ENCODE peak calls at places on chromosomes 7 and 10, in seven cellular contexts. One of them, this sample, is unnamed.

GRCh38 chr10:84811078-84811477 is 482.7 kb downstream of the CCSER2 start:
- DNase-seq in neural crest cell: no peak
- DNase-seq in GM12865: no peak
- DNase-seq in ELR: no peak
- DNase-seq in activated CD8-positive, alpha-beta memory T cell treated with anti-CD3 and anti-CD28 coated beads for 24 hours: no peak
- DNase-seq in HFFc6: no peak
- DNase-seq in NCI-H1105: no peak
- DNase-seq in this sample: no peak

GRCh38 chr10:44300666-44301649 is 83.9 kb downstream of the CXCL12 start:
- DNase-seq in activated CD8-positive, alpha-beta memory T cell treated with anti-CD3 and anti-CD28 coated beads for 24 hours: no peak
- DNase-seq in NCI-H1105: peak; percentile 22
- DNase-seq in ELR: peak; percentile 99
- DNase-seq in HFFc6: peak; percentile 100
- DNase-seq in GM12865: peak; percentile 82
- DNase-seq in neural crest cell: no peak
- DNase-seq in this sample: peak; percentile 99

GRCh38 chr7:39732837-39733804 is 109.7 kb downstream of the RALA start:
- DNase-seq in GM12865: peak; percentile 99
- DNase-seq in NCI-H1105: peak; percentile 98
- DNase-seq in HFFc6: peak; percentile 97
- DNase-seq in neural crest cell: peak; percentile 92
- DNase-seq in activated CD8-positive, alpha-beta memory T cell treated with anti-CD3 and anti-CD28 coated beads for 24 hours: peak; percentile 98
- DNase-seq in ELR: peak; percentile 99
- DNase-seq in this sample: peak; percentile 89

GRCh38 chr7:100539436-100540006 is 518 bp downstream of the AGFG2 start:
- DNase-seq in HFFc6: no peak
- DNase-seq in GM12865: no peak
- DNase-seq in ELR: no peak
- DNase-seq in NCI-H1105: no peak
- DNase-seq in activated CD8-positive, alpha-beta memory T cell treated with anti-CD3 and anti-CD28 coated beads for 24 hours: no peak
- DNase-seq in neural crest cell: peak; percentile 7
- DNase-seq in this sample: no peak

GRCh38 chr10:61063911-61064310 is 119.9 kb upstream of the RHOBTB1 start:
- DNase-seq in NCI-H1105: no peak
- DNase-seq in GM12865: no peak
- DNase-seq in activated CD8-positive, alpha-beta memory T cell treated with anti-CD3 and anti-CD28 coated beads for 24 hours: no peak
- DNase-seq in neural crest cell: no peak
- DNase-seq in HFFc6: no peak
- DNase-seq in ELR: no peak
- DNase-seq in this sample: no peak

GRCh38 chr10:77321868-77322267 is 315.7 kb downstream of the KCNMA1 start:
- DNase-seq in activated CD8-positive, alpha-beta memory T cell treated with anti-CD3 and anti-CD28 coated beads for 24 hours: no peak
- DNase-seq in GM12865: no peak
- DNase-seq in neural crest cell: no peak
- DNase-seq in ELR: peak; percentile 76
- DNase-seq in NCI-H1105: no peak
- DNase-seq in HFFc6: peak; percentile 82
- DNase-seq in this sample: no peak

GRCh38 chr10:11147723-11148122 is 130.1 kb downstream of the CELF2 start:
- DNase-seq in NCI-H1105: no peak
- DNase-seq in activated CD8-positive, alpha-beta memory T cell treated with anti-CD3 and anti-CD28 coated beads for 24 hours: no peak
- DNase-seq in GM12865: no peak
- DNase-seq in neural crest cell: no peak
- DNase-seq in ELR: no peak
- DNase-seq in HFFc6: no peak
- DNase-seq in this sample: no peak

GRCh38 chr7:94223375-94224084 is 171.2 kb upstream of the COL1A2 start:
- DNase-seq in NCI-H1105: no peak
- DNase-seq in HFFc6: peak; percentile 50
- DNase-seq in neural crest cell: peak; percentile 17
- DNase-seq in activated CD8-positive, alpha-beta memory T cell treated with anti-CD3 and anti-CD28 coated beads for 24 hours: no peak
- DNase-seq in ELR: peak; percentile 83
- DNase-seq in GM12865: peak; percentile 22
- DNase-seq in this sample: peak; percentile 49

GRCh38 chr7:30104134-30104533 is 30.7 kb upstream of the MTURN start:
- DNase-seq in NCI-H1105: no peak
- DNase-seq in HFFc6: no peak
- DNase-seq in neural crest cell: no peak
- DNase-seq in ELR: no peak
- DNase-seq in GM12865: no peak
- DNase-seq in activated CD8-positive, alpha-beta memory T cell treated with anti-CD3 and anti-CD28 coated beads for 24 hours: no peak
- DNase-seq in this sample: no peak

This sample was measured in kidney glomerular epithelial cell.